ENCODE peak calls at places on chromosomes 13 and 19, in seven cellular contexts. One of them, this sample, is unnamed.

GRCh38 chr13:52665325-52665724 is 12.7 kb downstream of the SUGT1 start:
- DNase-seq in CD4-positive, CD25-positive, alpha-beta regulatory T cell: peak; percentile 42
- DNase-seq in spleen: no peak
- DNase-seq in GM23248: peak; percentile 60
- DNase-seq in body of pancreas: no peak
- DNase-seq in adipocyte: peak; percentile 69
- DNase-seq in mucosa of descending colon: no peak
- DNase-seq in this sample: no peak

GRCh38 chr19:21568816-21569496 is 63.6 kb downstream of the ZNF429 start:
- DNase-seq in CD4-positive, CD25-positive, alpha-beta regulatory T cell: peak; percentile 95
- DNase-seq in spleen: no peak
- DNase-seq in GM23248: peak; percentile 98
- DNase-seq in body of pancreas: peak; percentile 95
- DNase-seq in adipocyte: peak; percentile 72
- DNase-seq in mucosa of descending colon: no peak
- DNase-seq in this sample: peak; percentile 2

GRCh38 chr19:5624154-5624663 is 1.3 kb downstream of the SAFB start:
- DNase-seq in CD4-positive, CD25-positive, alpha-beta regulatory T cell: peak; percentile 30
- DNase-seq in spleen: peak; percentile 66
- DNase-seq in GM23248: peak; percentile 86
- DNase-seq in body of pancreas: peak; percentile 56
- DNase-seq in adipocyte: peak; percentile 79
- DNase-seq in mucosa of descending colon: no peak
- DNase-seq in this sample: peak; percentile 39

GRCh38 chr19:52963229-52963760 is 614 bp upstream of the ZNF816 start:
- DNase-seq in CD4-positive, CD25-positive, alpha-beta regulatory T cell: no peak
- DNase-seq in spleen: peak; percentile 79
- DNase-seq in GM23248: no peak
- DNase-seq in body of pancreas: peak; percentile 21
- DNase-seq in adipocyte: peak; percentile 53
- DNase-seq in mucosa of descending colon: peak; percentile 57
- DNase-seq in this sample: no peak

GRCh38 chr13:99816321-99816720 is 155.2 kb downstream of the ZIC5 start:
- DNase-seq in CD4-positive, CD25-positive, alpha-beta regulatory T cell: no peak
- DNase-seq in spleen: no peak
- DNase-seq in GM23248: no peak
- DNase-seq in body of pancreas: no peak
- DNase-seq in adipocyte: no peak
- DNase-seq in mucosa of descending colon: no peak
- DNase-seq in this sample: no peak

GRCh38 chr13:76148926-76149325 is 512.8 kb downstream of the LMO7 start:
- DNase-seq in CD4-positive, CD25-positive, alpha-beta regulatory T cell: no peak
- DNase-seq in spleen: no peak
- DNase-seq in GM23248: peak; percentile 87
- DNase-seq in body of pancreas: no peak
- DNase-seq in adipocyte: peak; percentile 84
- DNase-seq in mucosa of descending colon: no peak
- DNase-seq in this sample: peak; percentile 68

GRCh38 chr13:79451500-79451962 is 29.4 kb upstream of the NDFIP2 start:
- DNase-seq in CD4-positive, CD25-positive, alpha-beta regulatory T cell: peak; percentile 92
- DNase-seq in spleen: peak; percentile 71
- DNase-seq in GM23248: peak; percentile 98
- DNase-seq in body of pancreas: no peak
- DNase-seq in adipocyte: peak; percentile 77
- DNase-seq in mucosa of descending colon: peak; percentile 58
- DNase-seq in this sample: peak; percentile 67

GRCh38 chr19:50890422-50891252 is 17.4 kb downstream of the KLK2 start:
- DNase-seq in CD4-positive, CD25-positive, alpha-beta regulatory T cell: no peak
- DNase-seq in spleen: no peak
- DNase-seq in GM23248: peak; percentile 61
- DNase-seq in body of pancreas: no peak
- DNase-seq in adipocyte: no peak
- DNase-seq in mucosa of descending colon: no peak
- DNase-seq in this sample: no peak

GRCh38 chr19:10811391-10812111 is 24.5 kb downstream of the TMED1 start:
- DNase-seq in CD4-positive, CD25-positive, alpha-beta regulatory T cell: no peak
- DNase-seq in spleen: no peak
- DNase-seq in GM23248: no peak
- DNase-seq in body of pancreas: no peak
- DNase-seq in adipocyte: no peak
- DNase-seq in mucosa of descending colon: no peak
- DNase-seq in this sample: no peak

GRCh38 chr13:77325371-77325941 is 1.4 kb downstream of the MYCBP2 start:
- DNase-seq in CD4-positive, CD25-positive, alpha-beta regulatory T cell: peak; percentile 69
- DNase-seq in spleen: no peak
- DNase-seq in GM23248: peak; percentile 45
- DNase-seq in body of pancreas: no peak
- DNase-seq in adipocyte: peak; percentile 46
- DNase-seq in mucosa of descending colon: no peak
- DNase-seq in this sample: no peak

GRCh38 chr19:2561895-2562294 is 86.0 kb downstream of the GADD45B start:
- DNase-seq in CD4-positive, CD25-positive, alpha-beta regulatory T cell: peak; percentile 96
- DNase-seq in spleen: peak; percentile 88
- DNase-seq in GM23248: no peak
- DNase-seq in body of pancreas: no peak
- DNase-seq in adipocyte: no peak
- DNase-seq in mucosa of descending colon: peak; percentile 60
- DNase-seq in this sample: no peak

GRCh38 chr19:33621811-33622504 is at the start of gene CHST8:
- DNase-seq in CD4-positive, CD25-positive, alpha-beta regulatory T cell: no peak
- DNase-seq in spleen: no peak
- DNase-seq in GM23248: peak; percentile 69
- DNase-seq in body of pancreas: peak; percentile 41
- DNase-seq in adipocyte: peak; percentile 50
- DNase-seq in mucosa of descending colon: no peak
- DNase-seq in this sample: peak; percentile 45

GRCh38 chr19:34317311-34317927 is 47.6 kb upstream of the GPI start:
- DNase-seq in CD4-positive, CD25-positive, alpha-beta regulatory T cell: peak; percentile 55
- DNase-seq in spleen: no peak
- DNase-seq in GM23248: peak; percentile 47
- DNase-seq in body of pancreas: no peak
- DNase-seq in adipocyte: no peak
- DNase-seq in mucosa of descending colon: no peak
- DNase-seq in this sample: no peak

GRCh38 chr19:16088351-16088984 is 12.2 kb downstream of the TPM4 start:
- DNase-seq in CD4-positive, CD25-positive, alpha-beta regulatory T cell: no peak
- DNase-seq in spleen: no peak
- DNase-seq in GM23248: no peak
- DNase-seq in body of pancreas: peak; percentile 46
- DNase-seq in adipocyte: no peak
- DNase-seq in mucosa of descending colon: no peak
- DNase-seq in this sample: no peak

GRCh38 chr13:99374994-99375805 is 68.0 kb upstream of the GPR183 start:
- DNase-seq in CD4-positive, CD25-positive, alpha-beta regulatory T cell: no peak
- DNase-seq in spleen: peak; percentile 95
- DNase-seq in GM23248: no peak
- DNase-seq in body of pancreas: no peak
- DNase-seq in adipocyte: no peak
- DNase-seq in mucosa of descending colon: peak; percentile 86
- DNase-seq in this sample: no peak

GRCh38 chr13:23842406-23842805 is 46.8 kb downstream of the MIPEP start:
- DNase-seq in CD4-positive, CD25-positive, alpha-beta regulatory T cell: no peak
- DNase-seq in spleen: no peak
- DNase-seq in GM23248: no peak
- DNase-seq in body of pancreas: no peak
- DNase-seq in adipocyte: no peak
- DNase-seq in mucosa of descending colon: no peak
- DNase-seq in this sample: no peak

GRCh38 chr13:43428545-43429287 is 358.1 kb downstream of the ENOX1 start:
- DNase-seq in CD4-positive, CD25-positive, alpha-beta regulatory T cell: no peak
- DNase-seq in spleen: no peak
- DNase-seq in GM23248: no peak
- DNase-seq in body of pancreas: no peak
- DNase-seq in adipocyte: no peak
- DNase-seq in mucosa of descending colon: no peak
- DNase-seq in this sample: no peak

GRCh38 chr19:7778081-7778480 is 15.0 kb downstream of the CLEC4M start:
- DNase-seq in CD4-positive, CD25-positive, alpha-beta regulatory T cell: no peak
- DNase-seq in spleen: no peak
- DNase-seq in GM23248: no peak
- DNase-seq in body of pancreas: no peak
- DNase-seq in adipocyte: no peak
- DNase-seq in mucosa of descending colon: no peak
- DNase-seq in this sample: no peak

GRCh38 chr13:50129923-50130685 is 114.9 kb downstream of the KCNRG start:
- DNase-seq in CD4-positive, CD25-positive, alpha-beta regulatory T cell: peak; percentile 51
- DNase-seq in spleen: peak; percentile 83
- DNase-seq in GM23248: peak; percentile 78
- DNase-seq in body of pancreas: no peak
- DNase-seq in adipocyte: peak; percentile 63
- DNase-seq in mucosa of descending colon: peak; percentile 53
- DNase-seq in this sample: peak; percentile 70

GRCh38 chr19:18333680-18334079 is 6.7 kb upstream of the PGPEP1 start:
- DNase-seq in CD4-positive, CD25-positive, alpha-beta regulatory T cell: no peak
- DNase-seq in spleen: no peak
- DNase-seq in GM23248: no peak
- DNase-seq in body of pancreas: no peak
- DNase-seq in adipocyte: no peak
- DNase-seq in mucosa of descending colon: no peak
- DNase-seq in this sample: no peak
- H3K4me3 ChIP-seq in CD4-positive, CD25-positive, alpha-beta regulatory T cell: no peak overlapping the region
- H3K4me3 ChIP-seq in spleen: no peak overlapping the region
- H3K4me3 ChIP-seq in GM23248: no peak overlapping the region
- H3K4me3 ChIP-seq in body of pancreas: no peak overlapping the region
- H3K4me3 ChIP-seq in adipocyte: no peak overlapping the region
- H3K4me3 ChIP-seq in mucosa of descending colon: no peak overlapping the region
- H3K4me3 ChIP-seq in this sample: no peak overlapping the region

DNA sequence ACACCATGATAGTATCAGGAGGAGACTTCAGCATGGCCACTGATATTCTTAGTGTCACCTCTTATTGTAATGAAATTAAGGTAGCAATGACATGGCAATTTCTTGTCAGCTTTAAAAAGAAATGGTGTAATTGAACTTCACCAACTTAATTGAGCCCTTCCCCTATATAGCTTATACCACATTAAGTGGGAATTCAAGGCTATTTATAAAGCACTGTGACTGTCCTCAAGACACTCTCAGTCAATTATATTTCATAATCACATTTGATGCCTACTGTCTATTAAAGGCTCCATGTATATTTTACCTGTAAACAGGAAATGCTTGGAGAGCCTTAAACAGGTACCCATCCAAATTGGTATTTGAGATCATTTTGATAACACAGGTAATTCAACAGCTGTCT is 28.3 kb downstream of the KLF12 start:
- DNase-seq in CD4-positive, CD25-positive, alpha-beta regulatory T cell: no peak
- DNase-seq in spleen: no peak
- DNase-seq in GM23248: no peak
- DNase-seq in body of pancreas: no peak
- DNase-seq in adipocyte: no peak
- DNase-seq in mucosa of descending colon: no peak
- DNase-seq in this sample: no peak
- H3K9me3 ChIP-seq in CD4-positive, CD25-positive, alpha-beta regulatory T cell: no peaks in the 10 kb centered on the region
- H3K9me3 ChIP-seq in spleen: no peaks in the 10 kb centered on the region
- H3K9me3 ChIP-seq in GM23248: no peaks in the 10 kb centered on the region
- H3K9me3 ChIP-seq in body of pancreas: no peaks in the 10 kb centered on the region
- H3K9me3 ChIP-seq in adipocyte: peaks cover 9% of the 10 kb centered on the region
- H3K9me3 ChIP-seq in mucosa of descending colon: peaks cover 4% of the 10 kb centered on the region
- H3K9me3 ChIP-seq in this sample: peaks cover 9% of the 10 kb centered on the region

DNA sequence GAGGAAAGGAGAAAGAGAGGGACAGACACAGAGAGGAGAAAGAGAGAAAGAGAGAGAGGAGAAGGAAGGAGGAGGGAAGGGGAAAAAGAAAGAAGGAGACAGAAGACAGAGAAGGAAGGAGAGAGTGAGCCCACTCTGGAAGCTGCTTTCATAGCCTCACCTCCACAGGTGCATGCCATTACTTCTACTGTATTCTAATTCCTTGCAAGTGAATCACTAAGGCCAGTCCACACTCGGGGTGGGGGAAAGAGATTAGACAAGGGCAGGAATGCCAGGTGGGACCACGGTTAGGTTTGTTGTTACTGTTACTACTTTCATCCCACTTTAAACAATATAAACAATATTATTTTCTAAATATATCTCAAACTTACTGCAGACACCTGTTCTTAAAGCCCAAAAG is 684.5 kb upstream of the ARGLU1 start:
- DNase-seq in CD4-positive, CD25-positive, alpha-beta regulatory T cell: no peak
- DNase-seq in spleen: no peak
- DNase-seq in GM23248: no peak
- DNase-seq in body of pancreas: no peak
- DNase-seq in adipocyte: no peak
- DNase-seq in mucosa of descending colon: no peak
- DNase-seq in this sample: no peak
- H3K36me3 ChIP-seq in CD4-positive, CD25-positive, alpha-beta regulatory T cell: no peaks in the 10 kb centered on the region
- H3K36me3 ChIP-seq in spleen: no peaks in the 10 kb centered on the region
- H3K36me3 ChIP-seq in GM23248: no peaks in the 10 kb centered on the region
- H3K36me3 ChIP-seq in body of pancreas: no peaks in the 10 kb centered on the region
- H3K36me3 ChIP-seq in adipocyte: no peaks in the 10 kb centered on the region
- H3K36me3 ChIP-seq in mucosa of descending colon: no peaks in the 10 kb centered on the region
- H3K36me3 ChIP-seq in this sample: no peaks in the 10 kb centered on the region

DNA sequence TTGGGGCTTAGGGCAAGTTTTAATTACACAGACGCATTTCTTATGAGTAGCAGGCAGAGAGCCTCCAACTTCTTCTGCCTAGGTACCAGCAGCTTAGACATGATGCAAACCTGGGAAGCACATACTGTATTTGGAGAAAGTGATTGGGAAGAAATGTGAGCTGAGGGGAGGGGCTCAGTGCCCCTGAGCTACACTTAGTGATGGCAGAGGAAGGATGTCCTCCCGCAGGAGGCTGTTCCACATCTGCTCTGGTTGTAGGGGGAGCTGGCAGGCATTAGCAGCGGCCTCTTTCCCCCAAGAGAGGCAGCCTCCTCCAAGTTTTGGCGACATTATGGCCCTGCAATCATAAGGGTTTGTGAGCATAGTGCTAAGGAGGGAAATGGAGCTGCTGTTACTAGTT is 3.2 kb downstream of the ALOX5AP start:
- DNase-seq in CD4-positive, CD25-positive, alpha-beta regulatory T cell: no peak
- DNase-seq in spleen: no peak
- DNase-seq in GM23248: no peak
- DNase-seq in body of pancreas: no peak
- DNase-seq in adipocyte: no peak
- DNase-seq in mucosa of descending colon: no peak
- DNase-seq in this sample: no peak
- H3K4me3 ChIP-seq in CD4-positive, CD25-positive, alpha-beta regulatory T cell: peak overlapping the region; percentile 93
- H3K4me3 ChIP-seq in spleen: no peak overlapping the region
- H3K4me3 ChIP-seq in GM23248: no peak overlapping the region
- H3K4me3 ChIP-seq in body of pancreas: no peak overlapping the region
- H3K4me3 ChIP-seq in adipocyte: no peak overlapping the region
- H3K4me3 ChIP-seq in mucosa of descending colon: no peak overlapping the region
- H3K4me3 ChIP-seq in this sample: no peak overlapping the region

GRCh38 chr13:112248406-112248760 is 127.8 kb upstream of the SPACA7 start:
- DNase-seq in CD4-positive, CD25-positive, alpha-beta regulatory T cell: no peak
- DNase-seq in spleen: peak; percentile 38
- DNase-seq in GM23248: no peak
- DNase-seq in body of pancreas: no peak
- DNase-seq in adipocyte: no peak
- DNase-seq in mucosa of descending colon: no peak
- DNase-seq in this sample: no peak
- H3K9me3 ChIP-seq in CD4-positive, CD25-positive, alpha-beta regulatory T cell: no peaks in the 10 kb centered on the region
- H3K9me3 ChIP-seq in spleen: no peaks in the 10 kb centered on the region
- H3K9me3 ChIP-seq in GM23248: no peaks in the 10 kb centered on the region
- H3K9me3 ChIP-seq in body of pancreas: no peaks in the 10 kb centered on the region
- H3K9me3 ChIP-seq in adipocyte: peaks cover 2% of the 10 kb centered on the region
- H3K9me3 ChIP-seq in mucosa of descending colon: no peaks in the 10 kb centered on the region
- H3K9me3 ChIP-seq in this sample: no peaks in the 10 kb centered on the region

GRCh38 chr13:27657724-27658123 is 36.0 kb downstream of the POLR1D start:
- DNase-seq in CD4-positive, CD25-positive, alpha-beta regulatory T cell: no peak
- DNase-seq in spleen: no peak
- DNase-seq in GM23248: no peak
- DNase-seq in body of pancreas: no peak
- DNase-seq in adipocyte: no peak
- DNase-seq in mucosa of descending colon: no peak
- DNase-seq in this sample: no peak
- H3K36me3 ChIP-seq in CD4-positive, CD25-positive, alpha-beta regulatory T cell: peaks cover 3% of the 10 kb centered on the region
- H3K36me3 ChIP-seq in spleen: peaks cover 4% of the 10 kb centered on the region
- H3K36me3 ChIP-seq in GM23248: no peaks in the 10 kb centered on the region
- H3K36me3 ChIP-seq in body of pancreas: no peaks in the 10 kb centered on the region
- H3K36me3 ChIP-seq in adipocyte: peaks cover 20% of the 10 kb centered on the region
- H3K36me3 ChIP-seq in mucosa of descending colon: no peaks in the 10 kb centered on the region
- H3K36me3 ChIP-seq in this sample: peaks cover 12% of the 10 kb centered on the region